ENCODE peak calls at places on chromosomes 11 and 22, in seven cellular contexts. N is NCI-H187 treated with DMSO at 0.1 percent for 48 hours; O is A172; R is Karpas-422; W is stimulated activated CD8-positive, alpha-beta memory T cell treated with anti-CD3 and anti-CD28 coated beads, Interleukin-7, amount 100 ng/mL, for 1 hour; H is NCI-H146; S is cardiac muscle cell. Y is an unnamed sample.
A peak's percentile ranks its signal among the peaks of the same experiment; 100 is the strongest.

GRCh38 chr11:66277475-66278391 is at the start of gene CNIH2:
- DNase-seq in N (no peak), O (no peak), R (peak; percentile 80), W (no peak), H (peak; percentile 62), S (peak; percentile 67), Y (peak; percentile 37)

GRCh38 chr11:123558536-123559315 is 95.7 kb downstream of the SCN3B start:
- DNase-seq in N (no peak), O (no peak), R (no peak), W (no peak), H (no peak), S (no peak), Y (no peak)

GRCh38 chr11:2892215-2893020 is 6.8 kb upstream of the CDKN1C start:
- DNase-seq in N (no peak), O (peak; percentile 73), R (peak; percentile 76), W (no peak), H (peak; percentile 85), S (peak; percentile 76), Y (peak; percentile 71)

GRCh38 chr11:84648413-84648812 is 978.7 kb downstream of the DLG2 start:
- DNase-seq in N (no peak), O (no peak), R (no peak), W (no peak), H (peak; percentile 40), S (no peak), Y (no peak)

GRCh38 chr11:28763876-28764275 is 655.7 kb downstream of the METTL15 start:
- DNase-seq in N (no peak), O (no peak), R (no peak), W (no peak), H (no peak), S (no peak), Y (no peak)

GRCh38 chr11:29328961-29329441 is 687.8 kb downstream of the KCNA4 start:
- DNase-seq in N (no peak), O (peak; percentile 69), R (peak; percentile 60), W (no peak), H (peak; percentile 21), S (peak; percentile 47), Y (peak; percentile 19)

GRCh38 chr11:132064987-132065620 is 694.7 kb downstream of the NTM start:
- DNase-seq in N (no peak), O (peak; percentile 66), R (no peak), W (no peak), H (no peak), S (no peak), Y (no peak)

GRCh38 chr22:31952459-31952858 is 8.1 kb downstream of the YWHAH start:
- DNase-seq in N (no peak), O (peak; percentile 75), R (no peak), W (no peak), H (no peak), S (no peak), Y (no peak)

GRCh38 chr11:80826808-80827207 is 1386.0 kb upstream of the TENM4 start:
- DNase-seq in N (no peak), O (no peak), R (no peak), W (no peak), H (no peak), S (no peak), Y (no peak)

GRCh38 chr11:10604340-10604748 is 35.9 kb upstream of the LYVE1 start:
- DNase-seq in N (no peak), O (no peak), R (no peak), W (no peak), H (no peak), S (no peak), Y (no peak)

GRCh38 chr11:114044042-114044871 is 15.3 kb upstream of the ZBTB16 start:
- DNase-seq in N (no peak), O (no peak), R (no peak), W (no peak), H (no peak), S (no peak), Y (no peak)